ENCODE peak calls at places on chromosome 11, in eight cellular contexts. One of them, this sample, is unnamed.
A peak's percentile ranks its signal among the peaks of the same experiment; 100 is the strongest.

GRCh38 chr11:94895971-94896370 is 77.4 kb downstream of the CWC15 start:
- DNase-seq in cardiac muscle cell: peak; percentile 54
- DNase-seq in Panc1: no peak
- DNase-seq in fibroblast of lung: peak; percentile 42
- DNase-seq in RWPE2: no peak
- DNase-seq in ascending aorta: no peak
- DNase-seq in heart left ventricle: no peak
- DNase-seq in sigmoid colon: no peak
- DNase-seq in this sample: no peak

GRCh38 chr11:13261600-13262061 is 16.0 kb upstream of the BMAL1 start:
- DNase-seq in cardiac muscle cell: peak; percentile 84
- DNase-seq in Panc1: peak; percentile 82
- DNase-seq in fibroblast of lung: peak; percentile 80
- DNase-seq in RWPE2: no peak
- DNase-seq in ascending aorta: no peak
- DNase-seq in heart left ventricle: no peak
- DNase-seq in sigmoid colon: no peak
- DNase-seq in this sample: peak; percentile 43

GRCh38 chr11:60280412-60280811 is at the start of gene MS4A4A:
- DNase-seq in cardiac muscle cell: no peak
- DNase-seq in Panc1: no peak
- DNase-seq in fibroblast of lung: no peak
- DNase-seq in RWPE2: no peak
- DNase-seq in ascending aorta: no peak
- DNase-seq in heart left ventricle: peak; percentile 10
- DNase-seq in sigmoid colon: no peak
- DNase-seq in this sample: no peak

GRCh38 chr11:35045219-35045819 is 93.7 kb upstream of the CD44 start:
- DNase-seq in cardiac muscle cell: no peak
- DNase-seq in Panc1: no peak
- DNase-seq in fibroblast of lung: no peak
- DNase-seq in RWPE2: no peak
- DNase-seq in ascending aorta: no peak
- DNase-seq in heart left ventricle: no peak
- DNase-seq in sigmoid colon: no peak
- DNase-seq in this sample: no peak

GRCh38 chr11:64659417-64660144 is 63.4 kb downstream of the NRXN2 start:
- DNase-seq in cardiac muscle cell: peak; percentile 26
- DNase-seq in Panc1: peak; percentile 57
- DNase-seq in fibroblast of lung: peak; percentile 54
- DNase-seq in RWPE2: no peak
- DNase-seq in ascending aorta: peak; percentile 83
- DNase-seq in heart left ventricle: no peak
- DNase-seq in sigmoid colon: no peak
- DNase-seq in this sample: no peak

GRCh38 chr11:11583801-11584445 is 37.9 kb downstream of the GALNT18 start:
- DNase-seq in cardiac muscle cell: peak; percentile 23
- DNase-seq in Panc1: no peak
- DNase-seq in fibroblast of lung: no peak
- DNase-seq in RWPE2: no peak
- DNase-seq in ascending aorta: no peak
- DNase-seq in heart left ventricle: peak; percentile 1
- DNase-seq in sigmoid colon: no peak
- DNase-seq in this sample: no peak

GRCh38 chr11:17612221-17613188 is 65.4 kb downstream of the OTOG start:
- DNase-seq in cardiac muscle cell: no peak
- DNase-seq in Panc1: no peak
- DNase-seq in fibroblast of lung: no peak
- DNase-seq in RWPE2: no peak
- DNase-seq in ascending aorta: no peak
- DNase-seq in heart left ventricle: no peak
- DNase-seq in sigmoid colon: no peak
- DNase-seq in this sample: no peak

GRCh38 chr11:65650547-65651338 is 12.0 kb downstream of the RELA start:
- DNase-seq in cardiac muscle cell: no peak
- DNase-seq in Panc1: no peak
- DNase-seq in fibroblast of lung: no peak
- DNase-seq in RWPE2: peak; percentile 79
- DNase-seq in ascending aorta: no peak
- DNase-seq in heart left ventricle: peak; percentile 18
- DNase-seq in sigmoid colon: no peak
- DNase-seq in this sample: no peak

GRCh38 chr11:10911907-10912306 is 54.1 kb upstream of the ZBED5 start:
- DNase-seq in cardiac muscle cell: peak; percentile 39
- DNase-seq in Panc1: no peak
- DNase-seq in fibroblast of lung: no peak
- DNase-seq in RWPE2: no peak
- DNase-seq in ascending aorta: no peak
- DNase-seq in heart left ventricle: no peak
- DNase-seq in sigmoid colon: no peak
- DNase-seq in this sample: no peak

GRCh38 chr11:12678991-12679390 is 4.8 kb downstream of the TEAD1 start:
- DNase-seq in cardiac muscle cell: no peak
- DNase-seq in Panc1: no peak
- DNase-seq in fibroblast of lung: no peak
- DNase-seq in RWPE2: no peak
- DNase-seq in ascending aorta: no peak
- DNase-seq in heart left ventricle: no peak
- DNase-seq in sigmoid colon: no peak
- DNase-seq in this sample: no peak

GRCh38 chr11:69443138-69443967 is 38.1 kb upstream of the LINC01488 start:
- DNase-seq in cardiac muscle cell: peak; percentile 94
- DNase-seq in Panc1: no peak
- DNase-seq in fibroblast of lung: peak; percentile 84
- DNase-seq in RWPE2: peak; percentile 83
- DNase-seq in ascending aorta: peak; percentile 91
- DNase-seq in heart left ventricle: peak; percentile 95
- DNase-seq in sigmoid colon: peak; percentile 94
- DNase-seq in this sample: peak; percentile 91
- H3K4me3 ChIP-seq in cardiac muscle cell: peak overlapping the region; percentile 7
- H3K4me3 ChIP-seq in Panc1: peak overlapping the region; percentile 44
- H3K4me3 ChIP-seq in fibroblast of lung: peak overlapping the region; percentile 50
- H3K4me3 ChIP-seq in RWPE2: peak overlapping the region; percentile 14
- H3K4me3 ChIP-seq in ascending aorta: peak overlapping the region; percentile 61
- H3K4me3 ChIP-seq in heart left ventricle: peak overlapping the region; percentile 29
- H3K4me3 ChIP-seq in sigmoid colon: peak overlapping the region; percentile 38
- H3K4me3 ChIP-seq in this sample: peak overlapping the region; percentile 14

DNA sequence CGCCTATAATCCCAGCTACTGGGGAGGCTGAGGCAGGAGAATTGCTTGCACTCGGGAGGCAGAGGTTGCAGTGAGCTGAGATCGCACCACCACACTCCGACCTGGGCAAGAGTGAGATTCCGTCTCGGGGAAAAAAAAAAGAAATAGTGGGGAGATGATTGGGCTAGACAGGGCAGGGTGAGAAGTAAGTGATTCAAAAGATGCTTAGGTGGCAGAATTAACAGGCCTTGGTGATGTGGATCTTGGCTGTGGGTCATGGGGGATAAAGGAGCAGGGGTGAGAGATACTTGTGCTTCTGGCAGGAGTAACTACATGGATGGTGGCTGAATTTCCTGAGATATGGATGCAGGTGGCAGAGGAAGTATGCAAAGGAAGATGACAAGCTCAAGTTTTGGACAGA is 13.1 kb upstream of the UCP3 start:
- DNase-seq in cardiac muscle cell: no peak
- DNase-seq in Panc1: no peak
- DNase-seq in fibroblast of lung: no peak
- DNase-seq in RWPE2: no peak
- DNase-seq in ascending aorta: no peak
- DNase-seq in heart left ventricle: no peak
- DNase-seq in sigmoid colon: no peak
- DNase-seq in this sample: no peak
- H3K27ac ChIP-seq in cardiac muscle cell: no peak overlapping the region
- H3K27ac ChIP-seq in Panc1: no peak overlapping the region
- H3K27ac ChIP-seq in fibroblast of lung: no peak overlapping the region
- H3K27ac ChIP-seq in RWPE2: no peak overlapping the region
- H3K27ac ChIP-seq in ascending aorta: no peak overlapping the region
- H3K27ac ChIP-seq in heart left ventricle: no peak overlapping the region
- H3K27ac ChIP-seq in sigmoid colon: no peak overlapping the region
- H3K27ac ChIP-seq in this sample: no peak overlapping the region

GRCh38 chr11:61955031-61955415 is 4.9 kb downstream of the BEST1 start:
- DNase-seq in cardiac muscle cell: peak; percentile 93
- DNase-seq in Panc1: no peak
- DNase-seq in fibroblast of lung: peak; percentile 93
- DNase-seq in RWPE2: no peak
- DNase-seq in ascending aorta: peak; percentile 85
- DNase-seq in heart left ventricle: peak; percentile 70
- DNase-seq in sigmoid colon: peak; percentile 90
- DNase-seq in this sample: peak; percentile 37
- TF ChIP-seq CTCF in cardiac muscle cell: peak; percentile 34
- TF ChIP-seq CTCF in Panc1: no peak
- TF ChIP-seq CTCF in fibroblast of lung: no peak
- TF ChIP-seq CTCF in RWPE2: peak; percentile 28
- TF ChIP-seq CTCF in ascending aorta: peak; percentile 15
- TF ChIP-seq CTCF in heart left ventricle: no peak
- TF ChIP-seq CTCF in sigmoid colon: no peak
- TF ChIP-seq CTCF in this sample: no peak

GRCh38 chr11:44067266-44067665 is 1.2 kb downstream of the ACCS start:
- DNase-seq in cardiac muscle cell: no peak
- DNase-seq in Panc1: no peak
- DNase-seq in fibroblast of lung: no peak
- DNase-seq in RWPE2: no peak
- DNase-seq in ascending aorta: no peak
- DNase-seq in heart left ventricle: no peak
- DNase-seq in sigmoid colon: no peak
- DNase-seq in this sample: no peak

GRCh38 chr11:44068180-44068579 is 2.1 kb downstream of the ACCS start:
- DNase-seq in cardiac muscle cell: no peak
- DNase-seq in Panc1: no peak
- DNase-seq in fibroblast of lung: no peak
- DNase-seq in RWPE2: no peak
- DNase-seq in ascending aorta: no peak
- DNase-seq in heart left ventricle: no peak
- DNase-seq in sigmoid colon: no peak
- DNase-seq in this sample: no peak

GRCh38 chr11:44072757-44073658 is 6.9 kb downstream of the ACCS start:
- DNase-seq in cardiac muscle cell: no peak
- DNase-seq in Panc1: no peak
- DNase-seq in fibroblast of lung: no peak
- DNase-seq in RWPE2: no peak
- DNase-seq in ascending aorta: no peak
- DNase-seq in heart left ventricle: no peak
- DNase-seq in sigmoid colon: no peak
- DNase-seq in this sample: no peak

GRCh38 chr11:44066732-44067131 is 662 bp downstream of the ACCS start:
- DNase-seq in cardiac muscle cell: peak; percentile 79
- DNase-seq in Panc1: no peak
- DNase-seq in fibroblast of lung: peak; percentile 83
- DNase-seq in RWPE2: peak; percentile 0
- DNase-seq in ascending aorta: no peak
- DNase-seq in heart left ventricle: no peak
- DNase-seq in sigmoid colon: peak; percentile 66
- DNase-seq in this sample: no peak

GRCh38 chr11:44071157-44071556 is 5.1 kb downstream of the ACCS start:
- DNase-seq in cardiac muscle cell: no peak
- DNase-seq in Panc1: no peak
- DNase-seq in fibroblast of lung: no peak
- DNase-seq in RWPE2: no peak
- DNase-seq in ascending aorta: no peak
- DNase-seq in heart left ventricle: no peak
- DNase-seq in sigmoid colon: no peak
- DNase-seq in this sample: no peak
- H3K4me3 ChIP-seq in cardiac muscle cell: no peak overlapping the region
- H3K4me3 ChIP-seq in Panc1: no peak overlapping the region
- H3K4me3 ChIP-seq in fibroblast of lung: no peak overlapping the region
- H3K4me3 ChIP-seq in RWPE2: no peak overlapping the region
- H3K4me3 ChIP-seq in ascending aorta: no peak overlapping the region
- H3K4me3 ChIP-seq in heart left ventricle: no peak overlapping the region
- H3K4me3 ChIP-seq in sigmoid colon: no peak overlapping the region
- H3K4me3 ChIP-seq in this sample: no peak overlapping the region

DNA sequence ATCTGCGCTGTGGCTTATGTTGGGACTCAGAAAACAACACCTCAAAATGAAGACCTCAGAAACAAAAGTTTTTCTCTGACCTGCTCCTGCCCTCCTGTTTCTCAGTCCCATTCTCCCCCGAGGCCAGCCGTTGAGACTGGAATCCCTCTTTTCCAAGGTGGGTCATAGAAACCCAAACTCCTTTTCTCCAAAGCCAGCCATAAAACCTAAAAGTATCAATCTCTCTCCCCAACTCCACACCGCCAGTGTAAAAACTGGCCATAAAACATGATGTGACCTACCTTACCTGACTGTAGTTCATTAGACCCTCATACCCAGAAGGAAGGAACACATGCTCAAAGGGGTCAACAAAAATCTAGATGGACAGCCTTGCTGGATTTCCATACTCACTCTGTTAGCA is 13.1 kb upstream of the TMPRSS13 start:
- DNase-seq in cardiac muscle cell: no peak
- DNase-seq in Panc1: no peak
- DNase-seq in fibroblast of lung: no peak
- DNase-seq in RWPE2: no peak
- DNase-seq in ascending aorta: no peak
- DNase-seq in heart left ventricle: no peak
- DNase-seq in sigmoid colon: no peak
- DNase-seq in this sample: no peak
- H3K27ac ChIP-seq in cardiac muscle cell: no peak overlapping the region
- H3K27ac ChIP-seq in Panc1: no peak overlapping the region
- H3K27ac ChIP-seq in fibroblast of lung: no peak overlapping the region
- H3K27ac ChIP-seq in RWPE2: no peak overlapping the region
- H3K27ac ChIP-seq in ascending aorta: no peak overlapping the region
- H3K27ac ChIP-seq in heart left ventricle: no peak overlapping the region
- H3K27ac ChIP-seq in sigmoid colon: no peak overlapping the region
- H3K27ac ChIP-seq in this sample: no peak overlapping the region

GRCh38 chr11:134532921-134533421 is 120.9 kb upstream of the B3GAT1 start:
- DNase-seq in cardiac muscle cell: no peak
- DNase-seq in Panc1: no peak
- DNase-seq in fibroblast of lung: no peak
- DNase-seq in RWPE2: no peak
- DNase-seq in ascending aorta: peak; percentile 34
- DNase-seq in heart left ventricle: peak; percentile 10
- DNase-seq in sigmoid colon: peak; percentile 61
- DNase-seq in this sample: no peak
- TF ChIP-seq CTCF in cardiac muscle cell: no peak
- TF ChIP-seq CTCF in Panc1: no peak
- TF ChIP-seq CTCF in fibroblast of lung: no peak
- TF ChIP-seq CTCF in RWPE2: no peak
- TF ChIP-seq CTCF in ascending aorta: no peak
- TF ChIP-seq CTCF in heart left ventricle: no peak
- TF ChIP-seq CTCF in sigmoid colon: no peak
- TF ChIP-seq CTCF in this sample: no peak

DNA sequence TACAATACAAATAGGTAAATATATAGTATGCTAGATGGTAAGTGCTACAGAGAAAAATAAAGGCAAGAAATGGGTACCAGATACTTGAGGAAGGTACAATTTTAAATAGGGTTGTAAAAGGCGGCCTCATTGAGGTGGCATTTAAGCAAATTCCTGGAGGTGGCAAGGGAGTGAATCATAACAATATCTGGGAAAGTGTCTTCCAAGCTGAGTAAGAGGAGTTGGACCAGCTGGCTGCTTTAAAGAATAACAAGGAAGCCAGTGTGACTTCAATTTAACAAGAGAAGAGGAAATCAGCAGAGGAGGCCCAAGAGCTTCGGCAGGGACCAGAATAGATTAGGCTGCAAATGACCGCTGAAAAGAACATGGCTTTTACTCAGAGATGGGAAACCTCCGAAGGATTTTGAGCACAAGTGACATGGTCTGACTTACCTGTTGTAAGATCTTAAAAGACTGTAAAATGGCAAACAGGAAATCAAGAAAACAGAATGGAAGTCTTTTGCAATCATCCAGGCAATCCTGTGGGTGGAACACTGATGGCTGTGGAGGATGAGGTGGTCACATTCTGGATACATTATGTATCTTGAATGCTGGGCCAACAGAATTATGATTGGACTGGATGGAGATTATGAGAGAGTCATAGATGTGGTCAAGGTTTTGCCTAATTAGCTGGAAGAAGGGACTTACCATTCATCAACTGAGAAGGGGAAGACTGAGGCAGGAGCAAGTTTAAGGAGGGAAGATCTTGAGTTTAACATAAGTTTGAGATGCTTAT is 77.2 kb downstream of the RDX start:
- DNase-seq in cardiac muscle cell: peak; percentile 32
- DNase-seq in Panc1: no peak
- DNase-seq in fibroblast of lung: no peak
- DNase-seq in RWPE2: no peak
- DNase-seq in ascending aorta: no peak
- DNase-seq in heart left ventricle: no peak
- DNase-seq in sigmoid colon: no peak
- DNase-seq in this sample: no peak
- H3K4me3 ChIP-seq in cardiac muscle cell: no peak overlapping the region
- H3K4me3 ChIP-seq in Panc1: no peak overlapping the region
- H3K4me3 ChIP-seq in fibroblast of lung: no peak overlapping the region
- H3K4me3 ChIP-seq in RWPE2: no peak overlapping the region
- H3K4me3 ChIP-seq in ascending aorta: no peak overlapping the region
- H3K4me3 ChIP-seq in heart left ventricle: no peak overlapping the region
- H3K4me3 ChIP-seq in sigmoid colon: no peak overlapping the region
- H3K4me3 ChIP-seq in this sample: no peak overlapping the region